ENCODE peak calls at places on chromosomes 13 and 19, in six cellular contexts. One of them, this sample, is unnamed.
A peak's percentile ranks its signal among the peaks of the same experiment; 100 is the strongest.

GRCh38 chr13:110705826-110706569 is at the start of gene CARS2:
- DNase-seq in neuronal stem cell: peak; percentile 95
- DNase-seq in mesenchymal stem cell: peak; percentile 97
- DNase-seq in IMR-90: peak; percentile 91
- DNase-seq in H9: peak; percentile 99
- DNase-seq in H1: peak; percentile 91
- DNase-seq in this sample: peak; percentile 99

GRCh38 chr13:24740014-24740890 is 23.7 kb upstream of the RNF17 start:
- DNase-seq in neuronal stem cell: no peak
- DNase-seq in mesenchymal stem cell: no peak
- DNase-seq in IMR-90: no peak
- DNase-seq in H9: no peak
- DNase-seq in H1: no peak
- DNase-seq in this sample: no peak

GRCh38 chr19:1840541-1841115 is 7.7 kb downstream of the REXO1 start:
- DNase-seq in neuronal stem cell: no peak
- DNase-seq in mesenchymal stem cell: no peak
- DNase-seq in IMR-90: no peak
- DNase-seq in H9: no peak
- DNase-seq in H1: no peak
- DNase-seq in this sample: no peak

GRCh38 chr19:45973564-45974338 is at the start of gene NOVA2:
- DNase-seq in neuronal stem cell: peak; percentile 89
- DNase-seq in mesenchymal stem cell: peak; percentile 52
- DNase-seq in IMR-90: peak; percentile 36
- DNase-seq in H9: peak; percentile 96
- DNase-seq in H1: peak; percentile 83
- DNase-seq in this sample: peak; percentile 16

GRCh38 chr19:10290876-10291553 is 1.3 kb downstream of the ICAM5 start:
- DNase-seq in neuronal stem cell: no peak
- DNase-seq in mesenchymal stem cell: peak; percentile 68
- DNase-seq in IMR-90: peak; percentile 54
- DNase-seq in H9: peak; percentile 68
- DNase-seq in H1: no peak
- DNase-seq in this sample: peak; percentile 51

GRCh38 chr19:31312004-31312403 is 37.2 kb downstream of the TSHZ3 start:
- DNase-seq in neuronal stem cell: no peak
- DNase-seq in mesenchymal stem cell: peak; percentile 92
- DNase-seq in IMR-90: peak; percentile 87
- DNase-seq in H9: no peak
- DNase-seq in H1: no peak
- DNase-seq in this sample: peak; percentile 67

GRCh38 chr13:104571161-104571889 is 1505.1 kb upstream of the SLC10A2 start:
- DNase-seq in neuronal stem cell: peak; percentile 51
- DNase-seq in mesenchymal stem cell: peak; percentile 83
- DNase-seq in IMR-90: peak; percentile 82
- DNase-seq in H9: peak; percentile 75
- DNase-seq in H1: peak; percentile 46
- DNase-seq in this sample: peak; percentile 94

GRCh38 chr13:113735194-113735593 is 23.8 kb upstream of the TMEM255B start:
- DNase-seq in neuronal stem cell: no peak
- DNase-seq in mesenchymal stem cell: no peak
- DNase-seq in IMR-90: no peak
- DNase-seq in H9: no peak
- DNase-seq in H1: no peak
- DNase-seq in this sample: no peak

GRCh38 chr13:27481766-27482165 is 31.4 kb upstream of the MTIF3 start:
- DNase-seq in neuronal stem cell: peak; percentile 56
- DNase-seq in mesenchymal stem cell: peak; percentile 22
- DNase-seq in IMR-90: peak; percentile 10
- DNase-seq in H9: peak; percentile 88
- DNase-seq in H1: peak; percentile 58
- DNase-seq in this sample: peak; percentile 63

GRCh38 chr13:104773775-104774174 is 1707.6 kb upstream of the SLC10A2 start:
- DNase-seq in neuronal stem cell: peak; percentile 35
- DNase-seq in mesenchymal stem cell: peak; percentile 82
- DNase-seq in IMR-90: peak; percentile 54
- DNase-seq in H9: no peak
- DNase-seq in H1: no peak
- DNase-seq in this sample: no peak

DNA sequence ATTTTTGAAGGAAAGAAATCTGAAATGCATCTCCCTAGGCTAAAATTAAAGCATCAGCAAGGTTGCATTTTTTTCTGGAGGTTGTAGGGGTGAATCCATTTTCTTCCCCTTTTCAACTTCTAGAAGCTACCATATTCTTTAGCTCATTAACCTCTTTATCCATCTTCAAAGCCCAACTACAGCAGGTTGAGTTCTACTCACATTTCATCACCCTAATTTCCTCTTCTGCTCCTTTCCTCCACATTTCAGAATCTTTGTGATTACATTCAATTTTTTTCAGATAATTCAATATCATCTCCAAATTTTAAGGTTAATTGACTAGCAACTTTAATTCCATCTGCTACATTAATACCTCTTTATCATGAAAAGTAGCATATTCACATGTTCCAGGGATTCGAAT is 2655.7 kb upstream of the PCDH20 start:
- DNase-seq in neuronal stem cell: no peak
- DNase-seq in mesenchymal stem cell: no peak
- DNase-seq in IMR-90: no peak
- DNase-seq in H9: no peak
- DNase-seq in H1: no peak
- DNase-seq in this sample: no peak
- H3K4ac ChIP-seq in neuronal stem cell: no peak overlapping the region
- H3K4ac ChIP-seq in mesenchymal stem cell: no peak overlapping the region
- H3K4ac ChIP-seq in IMR-90: no peak overlapping the region
- H3K4ac ChIP-seq in H9: no peak overlapping the region
- H3K4ac ChIP-seq in H1: no peak overlapping the region
- H3K4ac ChIP-seq in this sample: no peak overlapping the region

DNA sequence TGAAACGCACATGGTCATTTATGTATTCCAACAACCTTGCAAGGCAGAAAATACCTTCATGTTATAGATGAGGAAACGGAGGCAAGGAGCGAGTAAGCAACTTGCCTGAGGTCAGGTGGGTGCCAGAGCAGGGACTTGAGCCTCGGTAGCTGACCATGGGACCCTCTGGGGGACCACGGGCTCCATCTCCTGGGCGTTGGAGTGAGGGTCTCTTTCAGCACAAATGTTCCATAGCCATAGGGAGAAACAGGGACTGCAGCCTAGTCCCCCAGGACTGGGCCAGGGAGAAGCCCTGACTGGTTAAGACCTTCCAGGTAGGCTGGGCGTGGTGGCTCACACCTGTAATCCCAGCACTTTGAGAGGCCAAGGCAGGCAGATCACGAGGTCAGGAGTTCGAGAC is 38.4 kb upstream of the ADGRE5 start:
- DNase-seq in neuronal stem cell: no peak
- DNase-seq in mesenchymal stem cell: no peak
- DNase-seq in IMR-90: no peak
- DNase-seq in H9: peak; percentile 46
- DNase-seq in H1: no peak
- DNase-seq in this sample: no peak
- H3K14ac ChIP-seq in neuronal stem cell: no peak overlapping the region
- H3K14ac ChIP-seq in mesenchymal stem cell: no peak overlapping the region
- H3K14ac ChIP-seq in IMR-90: no peak overlapping the region
- H3K14ac ChIP-seq in H9: no peak overlapping the region
- H3K14ac ChIP-seq in H1: no peak overlapping the region
- H3K14ac ChIP-seq in this sample: no peak overlapping the region

GRCh38 chr19:54137913-54138776 is 583 bp downstream of the CNOT3 start:
- DNase-seq in neuronal stem cell: no peak
- DNase-seq in mesenchymal stem cell: no peak
- DNase-seq in IMR-90: no peak
- DNase-seq in H9: no peak
- DNase-seq in H1: no peak
- DNase-seq in this sample: no peak
- H3K4ac ChIP-seq in neuronal stem cell: no peak overlapping the region
- H3K4ac ChIP-seq in mesenchymal stem cell: no peak overlapping the region
- H3K4ac ChIP-seq in IMR-90: peak overlapping the region; percentile 61
- H3K4ac ChIP-seq in H9: no peak overlapping the region
- H3K4ac ChIP-seq in H1: no peak overlapping the region
- H3K4ac ChIP-seq in this sample: peak overlapping the region; percentile 100

GRCh38 chr19:52638601-52639000 is 446 bp upstream of the ZNF83 start:
- DNase-seq in neuronal stem cell: no peak
- DNase-seq in mesenchymal stem cell: no peak
- DNase-seq in IMR-90: peak; percentile 69
- DNase-seq in H9: no peak
- DNase-seq in H1: no peak
- DNase-seq in this sample: peak; percentile 54
- H3K14ac ChIP-seq in neuronal stem cell: peak overlapping the region; percentile 31
- H3K14ac ChIP-seq in mesenchymal stem cell: no peak overlapping the region
- H3K14ac ChIP-seq in IMR-90: no peak overlapping the region
- H3K14ac ChIP-seq in H9: no peak overlapping the region
- H3K14ac ChIP-seq in H1: no peak overlapping the region
- H3K14ac ChIP-seq in this sample: peak overlapping the region; percentile 1

GRCh38 chr19:3700242-3701032 is at the start of gene PIP5K1C:
- DNase-seq in neuronal stem cell: peak; percentile 91
- DNase-seq in mesenchymal stem cell: peak; percentile 79
- DNase-seq in IMR-90: peak; percentile 78
- DNase-seq in H9: peak; percentile 89
- DNase-seq in H1: no peak
- DNase-seq in this sample: peak; percentile 95
- H3K4ac ChIP-seq in neuronal stem cell: no peak within 1 kb of the TSS
- H3K4ac ChIP-seq in mesenchymal stem cell: peak within 1 kb of the TSS; percentile 82
- H3K4ac ChIP-seq in IMR-90: peak within 1 kb of the TSS; percentile 72
- H3K4ac ChIP-seq in H9: no peak within 1 kb of the TSS
- H3K4ac ChIP-seq in H1: no peak within 1 kb of the TSS
- H3K4ac ChIP-seq in this sample: peak within 1 kb of the TSS; percentile 93